ENCODE peak calls at places on chromosomes 1 and 21, in eight cellular contexts. G, U, N, A, Z, X, R and H are unnamed samples.

GRCh38 chr1:234774971-234775370 is 165.0 kb upstream of the IRF2BP2 start:
- DNase-seq in G (no peak), U (no peak), N (no peak), A (no peak), Z (no peak), X (no peak), R (peak), H (no peak)

GRCh38 chr1:13830170-13830569 is 130.2 kb downstream of the PRDM2 start:
- DNase-seq in G (no peak), U (no peak), N (no peak), A (no peak), Z (no peak), X (no peak), R (no peak), H (no peak)

GRCh38 chr1:209983953-209984352 is 45.9 kb downstream of the SYT14 start:
- DNase-seq in G (no peak), U (no peak), N (no peak), A (no peak), Z (no peak), X (no peak), R (no peak), H (no peak)

GRCh38 chr1:108661030-108661609 is at the start of gene HENMT1:
- DNase-seq in G (peak), U (peak), N (no peak), A (no peak), Z (no peak), X (peak), R (no peak), H (peak)

GRCh38 chr1:14593279-14593678 is 5.2 kb upstream of the KAZN start:
- DNase-seq in G (no peak), U (peak), N (no peak), A (no peak), Z (no peak), X (no peak), R (no peak), H (no peak)

GRCh38 chr1:10795305-10796021 is 983 bp downstream of the CASZ1 start:
- DNase-seq in G (peak), U (no peak), N (no peak), A (no peak), Z (no peak), X (peak), R (no peak), H (peak)

GRCh38 chr1:70140343-70140742 is 65.0 kb downstream of the LRRC40 start:
- DNase-seq in G (no peak), U (no peak), N (no peak), A (no peak), Z (peak), X (no peak), R (peak), H (peak)

GRCh38 chr1:37809942-37810341 is 1.9 kb upstream of the YRDC start:
- DNase-seq in G (no peak), U (no peak), N (no peak), A (no peak), Z (no peak), X (no peak), R (peak), H (no peak)

GRCh38 chr1:60988827-60989363 is 93.5 kb upstream of the NFIA start:
- DNase-seq in G (no peak), U (no peak), N (no peak), A (no peak), Z (no peak), X (no peak), R (no peak), H (no peak)

GRCh38 chr1:58874757-58875755 is 91.2 kb upstream of the JUN start:
- DNase-seq in G (no peak), U (peak), N (no peak), A (no peak), Z (no peak), X (no peak), R (no peak), H (peak)

GRCh38 chr1:224114787-224115175 is 870 bp downstream of the FBXO28 start:
- DNase-seq in G (no peak), U (no peak), N (no peak), A (no peak), Z (no peak), X (no peak), R (no peak), H (no peak)

GRCh38 chr1:3886106-3886670 is 13.9 kb downstream of the C1orf174 start:
- DNase-seq in G (peak), U (no peak), N (no peak), A (no peak), Z (no peak), X (no peak), R (no peak), H (no peak)

GRCh38 chr1:207868252-207868768 is 42.6 kb downstream of the CD34 start:
- DNase-seq in G (peak), U (no peak), N (peak), A (no peak), Z (no peak), X (peak), R (peak), H (peak)

GRCh38 chr1:207049974-207050391 is 1.0 kb downstream of the YOD1 start:
- DNase-seq in G (peak), U (no peak), N (peak), A (no peak), Z (peak), X (no peak), R (peak), H (peak)

GRCh38 chr1:228778946-228779345 is 43.7 kb downstream of the RHOU start:
- DNase-seq in G (no peak), U (no peak), N (no peak), A (no peak), Z (no peak), X (no peak), R (no peak), H (no peak)

GRCh38 chr1:174556392-174556791 is 108.6 kb downstream of the GPR52 start:
- DNase-seq in G (no peak), U (no peak), N (no peak), A (no peak), Z (no peak), X (no peak), R (peak), H (no peak)

GRCh38 chr1:154742586-154742985 is 127.5 kb downstream of the KCNN3 start:
- DNase-seq in G (no peak), U (no peak), N (no peak), A (no peak), Z (no peak), X (no peak), R (no peak), H (no peak)

GRCh38 chr1:239123243-239123642 is 263.1 kb upstream of the CHRM3 start:
- DNase-seq in G (no peak), U (no peak), N (peak), A (no peak), Z (no peak), X (no peak), R (no peak), H (no peak)

GRCh38 chr21:26171310-26172100 is 935 bp upstream of the APP start:
- DNase-seq in G (no peak), U (peak), N (no peak), A (no peak), Z (no peak), X (no peak), R (no peak), H (no peak)

GRCh38 chr1:202056644-202057334 is 46.4 kb downstream of the ELF3 start:
- DNase-seq in G (no peak), U (peak), N (peak), A (peak), Z (no peak), X (peak), R (no peak), H (no peak)

GRCh38 chr1:72649211-72649888 is 367.0 kb upstream of the NEGR1 start:
- DNase-seq in G (no peak), U (no peak), N (no peak), A (no peak), Z (no peak), X (peak), R (no peak), H (no peak)

GRCh38 chr1:58104960-58105359 is 441.6 kb downstream of the OMA1 start:
- DNase-seq in G (no peak), U (no peak), N (no peak), A (no peak), Z (no peak), X (no peak), R (no peak), H (no peak)

GRCh38 chr1:168321945-168322344 is 41.3 kb downstream of the TBX19 start:
- DNase-seq in G (no peak), U (no peak), N (peak), A (peak), Z (peak), X (no peak), R (peak), H (no peak)

GRCh38 chr1:7902478-7903084 is 38.1 kb downstream of the TNFRSF9 start:
- DNase-seq in G (peak), U (peak), N (peak), A (peak), Z (peak), X (peak), R (peak), H (peak)

GRCh38 chr1:230709619-230710542 is 4.0 kb downstream of the AGT start:
- DNase-seq in G (no peak), U (no peak), N (no peak), A (no peak), Z (no peak), X (no peak), R (no peak), H (no peak)

GRCh38 chr1:25875154-25875855 is at the start of gene PAQR7:
- DNase-seq in G (peak), U (peak), N (no peak), A (peak), Z (peak), X (peak), R (peak), H (peak)

GRCh38 chr1:155060736-155061135 is 2.8 kb upstream of the EFNA4 start:
- DNase-seq in G (no peak), U (no peak), N (no peak), A (no peak), Z (no peak), X (no peak), R (no peak), H (no peak)

GRCh38 chr1:78102082-78102481 is 56.3 kb downstream of the GIPC2 start:
- DNase-seq in G (no peak), U (no peak), N (no peak), A (no peak), Z (peak), X (no peak), R (peak), H (peak)

GRCh38 chr21:44834231-44834950 is 16.5 kb upstream of the SUMO3 start:
- DNase-seq in G (peak), U (no peak), N (no peak), A (no peak), Z (no peak), X (no peak), R (no peak), H (no peak)

GRCh38 chr1:198631292-198631691 is 7.5 kb upstream of the PTPRC start:
- DNase-seq in G (no peak), U (no peak), N (no peak), A (no peak), Z (no peak), X (no peak), R (no peak), H (no peak)

GRCh38 chr21:41451753-41452676 is 26.0 kb downstream of the MX1 start:
- DNase-seq in G (no peak), U (no peak), N (no peak), A (no peak), Z (no peak), X (no peak), R (no peak), H (no peak)

GRCh38 chr1:235566092-235566491 is 61.8 kb upstream of the B3GALNT2 start:
- DNase-seq in G (no peak), U (no peak), N (no peak), A (no peak), Z (no peak), X (no peak), R (peak), H (no peak)